ENCODE peak calls at places on chromosome 10, in eight cellular contexts. F, M, T, S, D, R, Y and U are unnamed samples.

GRCh38 chr10:98067165-98067564 is 36.7 kb upstream of the CRTAC1 start:
- DNase-seq in T (peak; percentile 28), R (no peak), D (no peak), S (no peak), M (no peak), Y (no peak), F (no peak), U (no peak)

GRCh38 chr10:125165584-125166340 is 5.4 kb upstream of the CTBP2 start:
- DNase-seq in M (peak; percentile 11), F (no peak), T (no peak), Y (no peak), D (no peak), R (no peak), S (no peak), U (no peak)

GRCh38 chr10:132207536-132208488 is 21.1 kb downstream of the DPYSL4 start:
- DNase-seq in M (no peak), D (peak; percentile 69), S (no peak), T (no peak), F (no peak), R (no peak), Y (no peak), U (no peak)

GRCh38 chr10:120600871-120601644 is 144.0 kb downstream of the PLPP4 start:
- DNase-seq in Y (no peak), M (no peak), D (no peak), S (no peak), R (peak; percentile 17), T (no peak), F (no peak), U (no peak)

GRCh38 chr10:6136215-6137201 is 47.7 kb downstream of the RBM17 start:
- DNase-seq in Y (peak; percentile 47), M (no peak), R (no peak), D (no peak), F (no peak), S (no peak), T (no peak), U (no peak)

GRCh38 chr10:119872860-119873671 is 423 bp upstream of the MCMBP start:
- DNase-seq in M (peak; percentile 89), Y (no peak), R (peak; percentile 93), S (peak; percentile 89), T (peak; percentile 89), F (peak; percentile 90), D (peak; percentile 94), U (peak; percentile 92)

GRCh38 chr10:117541909-117542705 is 439 bp upstream of the EMX2 start:
- DNase-seq in M (no peak), F (no peak), S (no peak), R (peak; percentile 69), D (peak; percentile 70), Y (peak; percentile 13), T (peak; percentile 79), U (peak; percentile 54)

GRCh38 chr10:70494966-70495365 is 16.4 kb downstream of the PALD1 start:
- DNase-seq in R (no peak), M (peak; percentile 38), S (no peak), D (no peak), Y (no peak), T (peak; percentile 63), F (peak; percentile 53), U (no peak)

GRCh38 chr10:97169911-97170693 is 15.7 kb downstream of the SLIT1 start:
- DNase-seq in S (no peak), M (peak; percentile 82), F (peak; percentile 13), R (no peak), Y (no peak), T (no peak), D (no peak), U (no peak)

GRCh38 chr10:71565284-71566000 is 154.1 kb downstream of the C10orf105 start:
- DNase-seq in D (no peak), Y (no peak), R (no peak), M (no peak), F (no peak), S (no peak), T (no peak), U (no peak)

GRCh38 chr10:22341190-22341935 is 3.9 kb upstream of the SPAG6 start:
- DNase-seq in T (no peak), D (peak; percentile 87), S (no peak), M (no peak), R (peak; percentile 17), Y (no peak), F (no peak), U (no peak)

GRCh38 chr10:63919576-63920279 is 398.5 kb downstream of the REEP3 start:
- DNase-seq in S (no peak), M (no peak), R (no peak), F (peak; percentile 32), Y (no peak), T (no peak), D (no peak), U (no peak)

GRCh38 chr10:44340557-44340956 is 44.3 kb downstream of the CXCL12 start:
- DNase-seq in T (no peak), M (no peak), F (no peak), R (no peak), D (no peak), Y (no peak), S (peak; percentile 77), U (no peak)

GRCh38 chr10:114303556-114303955 is 64.5 kb downstream of the VWA2 start:
- DNase-seq in R (no peak), T (no peak), D (no peak), F (no peak), Y (no peak), M (no peak), S (no peak), U (peak; percentile 48)

GRCh38 chr10:114306116-114306973 is 67.3 kb downstream of the VWA2 start:
- DNase-seq in Y (peak; percentile 69), R (no peak), S (no peak), D (no peak), T (no peak), F (no peak), M (no peak), U (peak; percentile 41)

GRCh38 chr10:114304566-114305421 is 65.7 kb downstream of the VWA2 start:
- DNase-seq in Y (no peak), T (peak; percentile 30), R (peak; percentile 70), M (peak; percentile 59), D (peak; percentile 77), F (peak; percentile 35), S (no peak), U (no peak)

GRCh38 chr10:114304017-114304565 is 65.0 kb downstream of the VWA2 start:
- DNase-seq in Y (peak; percentile 40), M (peak; percentile 83), R (peak; percentile 90), T (peak; percentile 91), F (peak; percentile 90), S (no peak), D (no peak), U (peak; percentile 90)

GRCh38 chr10:114305521-114305925 is 66.5 kb downstream of the VWA2 start:
- DNase-seq in F (no peak), M (no peak), T (no peak), D (no peak), S (no peak), R (no peak), Y (no peak), U (no peak)
- H3K4me3 ChIP-seq in F (no peak overlapping the region), M (no peak overlapping the region), T (no peak overlapping the region), D (no peak overlapping the region), S (no peak overlapping the region), R (no peak overlapping the region), Y (no peak overlapping the region), U (no peak overlapping the region)

DNA sequence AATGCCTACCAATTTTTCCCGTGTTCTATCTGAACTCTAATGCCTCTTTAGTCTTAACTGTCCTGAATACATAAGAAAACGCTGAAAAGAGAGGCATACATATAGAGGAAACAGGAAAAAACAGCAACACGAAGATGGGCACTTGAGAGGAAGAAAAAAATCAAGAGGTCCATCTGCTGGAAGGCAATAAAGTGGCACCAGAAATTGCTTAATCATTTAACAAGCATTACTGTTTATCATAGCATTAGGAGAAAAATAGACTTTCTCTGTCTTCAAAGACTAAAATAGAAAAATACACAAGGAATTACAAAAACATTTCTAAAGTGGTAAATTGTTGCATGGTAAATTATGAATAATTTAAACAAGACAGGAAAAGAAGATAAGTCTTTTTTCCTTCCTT is 35.0 kb downstream of the NSUN6 start:
- DNase-seq in Y (no peak), M (no peak), D (no peak), T (no peak), S (no peak), F (no peak), R (no peak), U (no peak)
- TF ChIP-seq CTCF in Y (no peak), M (no peak), D (no peak), T (no peak), S (no peak), F (no peak), R (peak; percentile 11), U (no peak)

DNA sequence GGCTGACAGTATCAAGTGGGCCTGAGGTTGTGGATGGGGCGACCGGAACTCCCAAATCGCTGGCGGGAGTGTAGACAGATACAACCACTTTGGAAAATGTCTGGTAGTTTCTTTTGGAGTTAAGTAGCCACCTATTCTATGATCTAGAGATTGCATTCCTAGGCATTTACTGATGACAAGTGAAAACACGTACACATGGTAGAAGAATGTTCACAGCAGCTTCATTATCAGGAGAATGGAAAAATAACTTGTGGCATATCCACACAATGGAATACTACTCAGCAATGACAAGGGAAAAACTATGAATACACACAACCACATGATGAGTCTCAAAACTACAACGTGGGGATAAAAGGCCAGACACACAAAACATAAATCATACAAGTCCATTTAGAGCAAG is 146.0 kb downstream of the MYOF start:
- DNase-seq in R (no peak), F (no peak), Y (no peak), S (no peak), M (no peak), T (no peak), D (no peak), U (no peak)
- H3K36me3 ChIP-seq in R (no peaks in the 10 kb centered on the region), F (no peaks in the 10 kb centered on the region), Y (peaks cover 36% of the 10 kb centered on the region), S (no peaks in the 10 kb centered on the region), M (peaks cover 99% of the 10 kb centered on the region), T (no peaks in the 10 kb centered on the region), D (no peaks in the 10 kb centered on the region), U (peaks cover 81% of the 10 kb centered on the region)

GRCh38 chr10:42952358-42952757 is 124.5 kb upstream of the RET start:
- DNase-seq in T (peak; percentile 22), Y (no peak), S (peak; percentile 80), R (peak; percentile 61), F (peak; percentile 28), M (peak; percentile 25), D (peak; percentile 84), U (peak; percentile 40)
- H3K4me3 ChIP-seq in T (no peak overlapping the region), Y (no peak overlapping the region), S (no peak overlapping the region), R (no peak overlapping the region), F (no peak overlapping the region), M (peak overlapping the region; percentile 13), D (no peak overlapping the region), U (no peak overlapping the region)

GRCh38 chr10:30324448-30325110 is 24.5 kb downstream of the MTPAP start:
- DNase-seq in R (no peak), F (no peak), M (no peak), D (no peak), S (no peak), T (no peak), Y (no peak), U (no peak)
- TF ChIP-seq CTCF in R (no peak), F (no peak), M (no peak), D (no peak), S (no peak), T (no peak), Y (no peak), U (no peak)

GRCh38 chr10:73136627-73137026 is 26.4 kb downstream of the NUDT13 start:
- DNase-seq in Y (no peak), R (peak; percentile 41), T (no peak), M (no peak), F (no peak), S (no peak), D (no peak), U (no peak)
- H3K36me3 ChIP-seq in Y (peaks cover 8% of the 10 kb centered on the region), R (no peaks in the 10 kb centered on the region), T (no peaks in the 10 kb centered on the region), M (peaks cover 100% of the 10 kb centered on the region), F (no peaks in the 10 kb centered on the region), S (peaks cover 5% of the 10 kb centered on the region), D (peaks cover 73% of the 10 kb centered on the region), U (peaks cover 91% of the 10 kb centered on the region)